ENCODE peak calls at places on chromosomes 12 and 14, in eight cellular contexts. One of them, this sample, is unnamed.

GRCh38 chr12:19190292-19191031 is 60.9 kb downstream of the PLEKHA5 start:
- DNase-seq in HepG2: no peak
- DNase-seq in sigmoid colon: no peak
- DNase-seq in suprapubic skin: no peak
- DNase-seq in spleen: no peak
- DNase-seq in HCT116: no peak
- DNase-seq in upper lobe of left lung: no peak
- DNase-seq in transverse colon: no peak
- DNase-seq in this sample: no peak

GRCh38 chr14:59969319-59969718 is 49.4 kb downstream of the LRRC9 start:
- DNase-seq in HepG2: peak
- DNase-seq in sigmoid colon: no peak
- DNase-seq in suprapubic skin: no peak
- DNase-seq in spleen: no peak
- DNase-seq in HCT116: no peak
- DNase-seq in upper lobe of left lung: no peak
- DNase-seq in transverse colon: no peak
- DNase-seq in this sample: peak

GRCh38 chr12:29921307-29921706 is 137.6 kb upstream of the TMTC1 start:
- DNase-seq in HepG2: peak
- DNase-seq in sigmoid colon: no peak
- DNase-seq in suprapubic skin: no peak
- DNase-seq in spleen: no peak
- DNase-seq in HCT116: peak
- DNase-seq in upper lobe of left lung: no peak
- DNase-seq in transverse colon: no peak
- DNase-seq in this sample: no peak

GRCh38 chr12:34396006-34396860 is 373.9 kb downstream of the ALG10 start:
- DNase-seq in HepG2: no peak
- DNase-seq in sigmoid colon: peak
- DNase-seq in suprapubic skin: peak
- DNase-seq in spleen: peak
- DNase-seq in HCT116: no peak
- DNase-seq in upper lobe of left lung: peak
- DNase-seq in transverse colon: peak
- DNase-seq in this sample: peak

GRCh38 chr14:47715330-47715729 is 39.9 kb upstream of the MDGA2 start:
- DNase-seq in HepG2: no peak
- DNase-seq in sigmoid colon: no peak
- DNase-seq in suprapubic skin: no peak
- DNase-seq in spleen: no peak
- DNase-seq in HCT116: peak
- DNase-seq in upper lobe of left lung: no peak
- DNase-seq in transverse colon: no peak
- DNase-seq in this sample: no peak

GRCh38 chr14:73787760-73788508 is 63.7 kb upstream of the PTGR2 start:
- DNase-seq in HepG2: no peak
- DNase-seq in sigmoid colon: peak
- DNase-seq in suprapubic skin: no peak
- DNase-seq in spleen: peak
- DNase-seq in HCT116: no peak
- DNase-seq in upper lobe of left lung: no peak
- DNase-seq in transverse colon: no peak
- DNase-seq in this sample: no peak

GRCh38 chr12:85782711-85783110 is 53.5 kb downstream of the RASSF9 start:
- DNase-seq in HepG2: no peak
- DNase-seq in sigmoid colon: no peak
- DNase-seq in suprapubic skin: no peak
- DNase-seq in spleen: no peak
- DNase-seq in HCT116: peak
- DNase-seq in upper lobe of left lung: no peak
- DNase-seq in transverse colon: no peak
- DNase-seq in this sample: no peak

GRCh38 chr12:107925125-107925524 is 150.6 kb downstream of the ASCL4 start:
- DNase-seq in HepG2: no peak
- DNase-seq in sigmoid colon: no peak
- DNase-seq in suprapubic skin: no peak
- DNase-seq in spleen: no peak
- DNase-seq in HCT116: no peak
- DNase-seq in upper lobe of left lung: no peak
- DNase-seq in transverse colon: no peak
- DNase-seq in this sample: no peak

GRCh38 chr14:36827861-36828260 is 166.2 kb downstream of the PAX9 start:
- DNase-seq in HepG2: no peak
- DNase-seq in sigmoid colon: no peak
- DNase-seq in suprapubic skin: no peak
- DNase-seq in spleen: no peak
- DNase-seq in HCT116: no peak
- DNase-seq in upper lobe of left lung: no peak
- DNase-seq in transverse colon: no peak
- DNase-seq in this sample: no peak

GRCh38 chr12:63064080-63064479 is 86.9 kb downstream of the AVPR1A start:
- DNase-seq in HepG2: no peak
- DNase-seq in sigmoid colon: no peak
- DNase-seq in suprapubic skin: no peak
- DNase-seq in spleen: no peak
- DNase-seq in HCT116: no peak
- DNase-seq in upper lobe of left lung: no peak
- DNase-seq in transverse colon: no peak
- DNase-seq in this sample: no peak

GRCh38 chr14:68248481-68249255 is 429.1 kb downstream of the RAD51B start:
- DNase-seq in HepG2: peak
- DNase-seq in sigmoid colon: peak
- DNase-seq in suprapubic skin: no peak
- DNase-seq in spleen: peak
- DNase-seq in HCT116: peak
- DNase-seq in upper lobe of left lung: no peak
- DNase-seq in transverse colon: no peak
- DNase-seq in this sample: no peak

GRCh38 chr12:11174022-11174421 is 3.0 kb downstream of the SMIM10L1 start:
- DNase-seq in HepG2: no peak
- DNase-seq in sigmoid colon: no peak
- DNase-seq in suprapubic skin: no peak
- DNase-seq in spleen: no peak
- DNase-seq in HCT116: no peak
- DNase-seq in upper lobe of left lung: no peak
- DNase-seq in transverse colon: no peak
- DNase-seq in this sample: no peak

GRCh38 chr12:57993030-57993429 is 51.7 kb downstream of the ATP23 start:
- DNase-seq in HepG2: no peak
- DNase-seq in sigmoid colon: no peak
- DNase-seq in suprapubic skin: no peak
- DNase-seq in spleen: no peak
- DNase-seq in HCT116: no peak
- DNase-seq in upper lobe of left lung: no peak
- DNase-seq in transverse colon: no peak
- DNase-seq in this sample: no peak
- TF ChIP-seq CTCF in HepG2: no peak
- TF ChIP-seq CTCF in sigmoid colon: no peak
- TF ChIP-seq CTCF in suprapubic skin: no peak
- TF ChIP-seq CTCF in spleen: no peak
- TF ChIP-seq CTCF in HCT116: no peak
- TF ChIP-seq CTCF in upper lobe of left lung: no peak
- TF ChIP-seq CTCF in transverse colon: no peak
- TF ChIP-seq CTCF in this sample: no peak

GRCh38 chr12:49325606-49326005 is 2.6 kb downstream of the TROAP start:
- DNase-seq in HepG2: no peak
- DNase-seq in sigmoid colon: peak
- DNase-seq in suprapubic skin: no peak
- DNase-seq in spleen: no peak
- DNase-seq in HCT116: no peak
- DNase-seq in upper lobe of left lung: no peak
- DNase-seq in transverse colon: no peak
- DNase-seq in this sample: no peak

GRCh38 chr12:49322367-49322707 is 718 bp upstream of the TROAP start:
- DNase-seq in HepG2: no peak
- DNase-seq in sigmoid colon: no peak
- DNase-seq in suprapubic skin: no peak
- DNase-seq in spleen: no peak
- DNase-seq in HCT116: no peak
- DNase-seq in upper lobe of left lung: no peak
- DNase-seq in transverse colon: no peak
- DNase-seq in this sample: no peak

GRCh38 chr12:49327368-49327767 is 4.3 kb downstream of the TROAP start:
- DNase-seq in HepG2: no peak
- DNase-seq in sigmoid colon: peak
- DNase-seq in suprapubic skin: peak
- DNase-seq in spleen: no peak
- DNase-seq in HCT116: no peak
- DNase-seq in upper lobe of left lung: no peak
- DNase-seq in transverse colon: no peak
- DNase-seq in this sample: no peak

GRCh38 chr12:49323524-49324097 is 556 bp downstream of the TROAP start:
- DNase-seq in HepG2: no peak
- DNase-seq in sigmoid colon: peak
- DNase-seq in suprapubic skin: no peak
- DNase-seq in spleen: no peak
- DNase-seq in HCT116: no peak
- DNase-seq in upper lobe of left lung: no peak
- DNase-seq in transverse colon: no peak
- DNase-seq in this sample: no peak

DNA sequence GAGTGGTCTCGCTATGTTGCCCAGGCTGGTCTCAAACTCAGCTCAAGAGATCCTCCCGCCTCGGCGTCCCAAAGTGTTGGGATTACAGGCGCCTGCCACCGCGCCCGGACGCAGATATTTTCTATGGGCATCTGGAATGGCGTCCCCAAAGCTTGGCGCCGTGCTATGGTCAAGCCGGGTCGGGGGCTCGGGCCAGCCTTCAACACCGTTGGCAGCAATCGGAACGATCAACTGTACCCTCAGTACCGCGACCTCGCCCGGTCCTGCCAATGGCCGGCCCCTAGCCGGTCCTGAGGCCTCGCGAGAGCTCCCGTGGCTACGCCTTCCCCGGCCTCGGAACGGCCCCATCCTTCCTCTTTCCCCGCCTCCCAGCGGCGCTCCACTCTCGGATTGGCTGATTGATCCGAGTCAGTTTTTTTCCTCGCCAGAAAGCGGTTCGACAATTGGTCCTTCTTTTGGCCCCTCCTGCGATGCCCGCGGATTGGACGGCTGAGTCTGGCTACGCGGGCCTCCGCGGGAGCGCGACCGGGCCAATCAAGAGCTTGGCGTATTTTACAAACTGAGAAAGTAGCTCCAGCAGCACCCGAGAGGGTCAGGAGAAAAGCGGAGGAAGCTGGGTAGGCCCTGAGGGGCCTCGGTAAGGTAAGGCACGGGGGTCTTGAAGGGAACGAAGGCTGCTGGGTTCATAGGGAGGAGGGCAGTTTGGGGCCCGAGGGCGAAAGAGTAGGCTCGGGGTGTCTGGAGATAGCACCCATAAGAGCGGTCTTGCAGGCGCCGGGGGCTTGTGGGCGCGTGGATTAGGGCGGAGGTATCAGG is at the start of gene TROAP:
- DNase-seq in HepG2: peak
- DNase-seq in sigmoid colon: peak
- DNase-seq in suprapubic skin: peak
- DNase-seq in spleen: peak
- DNase-seq in HCT116: peak
- DNase-seq in upper lobe of left lung: peak
- DNase-seq in transverse colon: peak
- DNase-seq in this sample: peak
- TF ChIP-seq POLR2A in HepG2: peak
- TF ChIP-seq POLR2A in sigmoid colon: peak
- TF ChIP-seq POLR2A in suprapubic skin: no peak
- TF ChIP-seq POLR2A in spleen: no peak
- TF ChIP-seq POLR2A in HCT116: peak
- TF ChIP-seq POLR2A in upper lobe of left lung: peak
- TF ChIP-seq POLR2A in transverse colon: peak
- TF ChIP-seq POLR2A in this sample: peak

DNA sequence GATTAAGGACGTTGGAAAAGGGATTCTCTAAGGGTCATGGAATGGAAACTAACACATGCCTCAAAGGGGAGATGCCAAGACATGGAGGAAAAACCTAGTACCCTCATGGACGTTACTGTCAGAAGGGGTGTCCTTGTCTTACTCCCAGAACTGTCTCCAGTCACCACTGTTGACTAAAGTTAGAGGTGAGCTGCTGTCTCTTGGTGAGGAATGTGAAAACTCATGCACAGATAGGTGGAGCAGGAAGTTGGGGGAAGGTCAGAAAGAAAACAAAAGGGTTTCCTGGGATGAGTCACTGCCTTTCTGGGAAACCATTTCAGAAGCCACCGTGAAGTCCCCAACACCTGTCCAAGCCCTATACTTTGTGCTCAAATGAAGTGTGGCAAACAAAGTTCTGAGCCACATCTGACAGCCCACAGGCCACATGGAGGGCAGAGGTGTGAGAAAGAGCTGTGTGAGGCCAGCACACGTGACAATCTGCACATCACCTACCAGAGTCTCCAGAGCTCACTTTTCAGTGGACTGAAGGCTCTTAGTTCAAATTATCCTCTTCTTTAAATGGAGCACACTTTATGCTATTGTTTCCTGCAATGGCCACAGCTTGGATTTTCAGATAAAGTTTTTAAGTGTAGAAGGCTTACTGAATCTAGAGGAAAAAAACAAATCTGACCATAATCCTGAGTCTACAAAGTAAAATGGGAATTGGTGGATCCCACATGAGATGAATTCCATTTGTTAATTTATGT is 92.9 kb upstream of the EGLN3 start:
- DNase-seq in HepG2: peak
- DNase-seq in sigmoid colon: no peak
- DNase-seq in suprapubic skin: no peak
- DNase-seq in spleen: no peak
- DNase-seq in HCT116: peak
- DNase-seq in upper lobe of left lung: no peak
- DNase-seq in transverse colon: no peak
- DNase-seq in this sample: no peak
- TF ChIP-seq POLR2AphosphoS5 in HepG2: peak
- TF ChIP-seq POLR2AphosphoS5 in sigmoid colon: no peak
- TF ChIP-seq POLR2AphosphoS5 in suprapubic skin: no peak
- TF ChIP-seq POLR2AphosphoS5 in spleen: no peak
- TF ChIP-seq POLR2AphosphoS5 in HCT116: peak
- TF ChIP-seq POLR2AphosphoS5 in upper lobe of left lung: no peak
- TF ChIP-seq POLR2AphosphoS5 in transverse colon: peak
- TF ChIP-seq POLR2AphosphoS5 in this sample: no peak

GRCh38 chr14:21398901-21399300 is 15.1 kb upstream of the SUPT16H start:
- DNase-seq in HepG2: no peak
- DNase-seq in sigmoid colon: no peak
- DNase-seq in suprapubic skin: no peak
- DNase-seq in spleen: no peak
- DNase-seq in HCT116: no peak
- DNase-seq in upper lobe of left lung: no peak
- DNase-seq in transverse colon: no peak
- DNase-seq in this sample: no peak

GRCh38 chr14:21399311-21399870 is 15.6 kb upstream of the SUPT16H start:
- DNase-seq in HepG2: no peak
- DNase-seq in sigmoid colon: no peak
- DNase-seq in suprapubic skin: no peak
- DNase-seq in spleen: no peak
- DNase-seq in HCT116: no peak
- DNase-seq in upper lobe of left lung: no peak
- DNase-seq in transverse colon: no peak
- DNase-seq in this sample: no peak

DNA sequence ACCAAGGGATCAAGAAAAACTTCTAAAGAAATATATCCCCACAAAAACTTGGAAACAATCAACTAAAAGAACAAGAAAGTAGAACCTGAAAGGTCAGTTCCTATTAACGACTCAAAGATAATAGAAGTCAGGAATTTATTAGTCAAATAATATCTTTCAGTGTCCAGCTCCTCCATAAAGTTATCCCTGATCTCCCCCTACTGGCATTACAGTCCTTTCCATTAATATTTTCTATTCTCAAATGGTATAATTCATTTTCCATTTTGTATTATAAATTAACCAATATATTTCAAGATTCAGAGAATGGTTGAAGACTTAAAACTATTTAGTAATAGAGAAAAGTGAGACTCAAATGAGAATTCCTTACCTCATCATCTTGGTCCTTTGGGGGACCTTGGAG is 11.6 kb upstream of the SUPT16H start:
- DNase-seq in HepG2: no peak
- DNase-seq in sigmoid colon: no peak
- DNase-seq in suprapubic skin: no peak
- DNase-seq in spleen: no peak
- DNase-seq in HCT116: no peak
- DNase-seq in upper lobe of left lung: no peak
- DNase-seq in transverse colon: no peak
- DNase-seq in this sample: no peak
- TF ChIP-seq CTCF in HepG2: no peak
- TF ChIP-seq CTCF in sigmoid colon: no peak
- TF ChIP-seq CTCF in suprapubic skin: no peak
- TF ChIP-seq CTCF in spleen: no peak
- TF ChIP-seq CTCF in HCT116: peak
- TF ChIP-seq CTCF in upper lobe of left lung: no peak
- TF ChIP-seq CTCF in transverse colon: no peak
- TF ChIP-seq CTCF in this sample: no peak

This sample was measured in prostate gland.